ENCODE peak calls at places on chromosomes 1 and 21, in five cellular contexts. C is A673; R is cardiac muscle cell; Z is activated CD8-positive, alpha-beta memory T cell treated with anti-CD3 and anti-CD28 coated beads, Interleukin-2, amount 50 U/mL, for 48 hours; D is activated T-helper 1 cell treated with anti-CD3 and anti-CD28 coated beads, Interleukin-12 subunit alpha, Interleukin-12 subunit beta, Interleukin-2, Interleukin-4 antibody, amounts not matched to agents 30 ng/mL and 10 ng/mL and 1 ng/mL, durations not matched to agents 14 hours and 24 hours and 36 hours. E is an unnamed sample.

GRCh38 chr1:2570261-2570794 is 14.2 kb downstream of the TNFRSF14 start:
- DNase-seq in C (no peak), R (no peak), Z (no peak), D (no peak), E (no peak)

GRCh38 chr1:12170263-12170671 is 3.5 kb downstream of the TNFRSF1B start:
- DNase-seq in C (no peak), R (no peak), Z (no peak), D (no peak), E (no peak)

GRCh38 chr1:37486680-37487618 is 12.6 kb downstream of the ZC3H12A start:
- DNase-seq in C (peak), R (peak), Z (peak), D (peak), E (peak)

GRCh38 chr1:86546787-86547221 is at the start of gene CLCA4:
- DNase-seq in C (no peak), R (no peak), Z (no peak), D (no peak), E (no peak)

GRCh38 chr1:234643111-234643849 is 33.3 kb upstream of the IRF2BP2 start:
- DNase-seq in C (no peak), R (no peak), Z (no peak), D (no peak), E (no peak)

GRCh38 chr1:167794043-167794442 is 72.3 kb downstream of the MPZL1 start:
- DNase-seq in C (no peak), R (no peak), Z (no peak), D (no peak), E (no peak)

GRCh38 chr21:36994501-36995189 is 11.9 kb upstream of the RIPPLY3 start:
- DNase-seq in C (no peak), R (no peak), Z (peak), D (no peak), E (peak)

GRCh38 chr1:38141483-38141882 is 94.9 kb upstream of the POU3F1 start:
- DNase-seq in C (no peak), R (no peak), Z (no peak), D (no peak), E (no peak)

GRCh38 chr1:157137051-157137772 is 983 bp downstream of the ETV3 start:
- DNase-seq in C (peak), R (peak), Z (no peak), D (no peak), E (no peak)

GRCh38 chr1:26483980-26484379 is 11.7 kb downstream of the HMGN2 start:
- DNase-seq in C (no peak), R (no peak), Z (no peak), D (no peak), E (no peak)

GRCh38 chr1:74396942-74397341 is 115.5 kb downstream of the LRRC53 start:
- DNase-seq in C (no peak), R (peak), Z (no peak), D (no peak), E (no peak)